ENCODE peak calls at places on chromosomes 12 and 14, in seven cellular contexts. One of them, this sample, is unnamed.

GRCh38 chr12:64181504-64182291 is 40.4 kb downstream of the KICS2 start:
- DNase-seq in iris pigment epithelial cell: peak; percentile 97
- DNase-seq in stimulated activated CD4-positive, alpha-beta T cell treated with anti-CD3 and anti-CD28 coated beads, Interleukin-12 subunit alpha, Interleukin-12 subunit beta, amount 100 ng/mL, for 24 hours: no peak
- DNase-seq in NCI-H82: peak; percentile 32
- DNase-seq in midbrain: peak; percentile 79
- DNase-seq in T-helper 2 cell: no peak
- DNase-seq in H7: peak; percentile 33
- DNase-seq in this sample: no peak

GRCh38 chr12:48818831-48819590 is 715 bp downstream of the CACNB3 start:
- DNase-seq in iris pigment epithelial cell: no peak
- DNase-seq in stimulated activated CD4-positive, alpha-beta T cell treated with anti-CD3 and anti-CD28 coated beads, Interleukin-12 subunit alpha, Interleukin-12 subunit beta, amount 100 ng/mL, for 24 hours: no peak
- DNase-seq in NCI-H82: peak; percentile 58
- DNase-seq in midbrain: no peak
- DNase-seq in T-helper 2 cell: peak; percentile 63
- DNase-seq in H7: no peak
- DNase-seq in this sample: no peak

GRCh38 chr12:105705765-105706164 is 375.3 kb downstream of the C12orf75 start:
- DNase-seq in iris pigment epithelial cell: peak; percentile 71
- DNase-seq in stimulated activated CD4-positive, alpha-beta T cell treated with anti-CD3 and anti-CD28 coated beads, Interleukin-12 subunit alpha, Interleukin-12 subunit beta, amount 100 ng/mL, for 24 hours: no peak
- DNase-seq in NCI-H82: peak; percentile 57
- DNase-seq in midbrain: peak; percentile 63
- DNase-seq in T-helper 2 cell: peak; percentile 8
- DNase-seq in H7: no peak
- DNase-seq in this sample: no peak

GRCh38 chr14:97120204-97121120 is 323.3 kb downstream of the VRK1 start:
- DNase-seq in iris pigment epithelial cell: no peak
- DNase-seq in stimulated activated CD4-positive, alpha-beta T cell treated with anti-CD3 and anti-CD28 coated beads, Interleukin-12 subunit alpha, Interleukin-12 subunit beta, amount 100 ng/mL, for 24 hours: peak; percentile 20
- DNase-seq in NCI-H82: peak; percentile 38
- DNase-seq in midbrain: no peak
- DNase-seq in T-helper 2 cell: peak; percentile 94
- DNase-seq in H7: no peak
- DNase-seq in this sample: no peak

GRCh38 chr14:78863143-78863542 is 693.0 kb downstream of the NRXN3 start:
- DNase-seq in iris pigment epithelial cell: peak; percentile 32
- DNase-seq in stimulated activated CD4-positive, alpha-beta T cell treated with anti-CD3 and anti-CD28 coated beads, Interleukin-12 subunit alpha, Interleukin-12 subunit beta, amount 100 ng/mL, for 24 hours: no peak
- DNase-seq in NCI-H82: no peak
- DNase-seq in midbrain: no peak
- DNase-seq in T-helper 2 cell: peak; percentile 53
- DNase-seq in H7: peak; percentile 15
- DNase-seq in this sample: no peak

GRCh38 chr14:90839024-90839888 is 23.0 kb upstream of the TTC7B start:
- DNase-seq in iris pigment epithelial cell: peak; percentile 40
- DNase-seq in stimulated activated CD4-positive, alpha-beta T cell treated with anti-CD3 and anti-CD28 coated beads, Interleukin-12 subunit alpha, Interleukin-12 subunit beta, amount 100 ng/mL, for 24 hours: no peak
- DNase-seq in NCI-H82: no peak
- DNase-seq in midbrain: no peak
- DNase-seq in T-helper 2 cell: no peak
- DNase-seq in H7: no peak
- DNase-seq in this sample: no peak

GRCh38 chr12:45704968-45705367 is 24.5 kb upstream of the ARID2 start:
- DNase-seq in iris pigment epithelial cell: no peak
- DNase-seq in stimulated activated CD4-positive, alpha-beta T cell treated with anti-CD3 and anti-CD28 coated beads, Interleukin-12 subunit alpha, Interleukin-12 subunit beta, amount 100 ng/mL, for 24 hours: no peak
- DNase-seq in NCI-H82: no peak
- DNase-seq in midbrain: no peak
- DNase-seq in T-helper 2 cell: no peak
- DNase-seq in H7: no peak
- DNase-seq in this sample: no peak

GRCh38 chr12:124171231-124171985 is 123.5 kb upstream of the RFLNA start:
- DNase-seq in iris pigment epithelial cell: no peak
- DNase-seq in stimulated activated CD4-positive, alpha-beta T cell treated with anti-CD3 and anti-CD28 coated beads, Interleukin-12 subunit alpha, Interleukin-12 subunit beta, amount 100 ng/mL, for 24 hours: no peak
- DNase-seq in NCI-H82: no peak
- DNase-seq in midbrain: no peak
- DNase-seq in T-helper 2 cell: no peak
- DNase-seq in H7: no peak
- DNase-seq in this sample: no peak

GRCh38 chr12:42732908-42733411 is 143.4 kb upstream of the PRICKLE1 start:
- DNase-seq in iris pigment epithelial cell: no peak
- DNase-seq in stimulated activated CD4-positive, alpha-beta T cell treated with anti-CD3 and anti-CD28 coated beads, Interleukin-12 subunit alpha, Interleukin-12 subunit beta, amount 100 ng/mL, for 24 hours: no peak
- DNase-seq in NCI-H82: no peak
- DNase-seq in midbrain: no peak
- DNase-seq in T-helper 2 cell: no peak
- DNase-seq in H7: no peak
- DNase-seq in this sample: no peak

GRCh38 chr14:24058260-24058950 is 6.6 kb downstream of the CARMIL3 start:
- DNase-seq in iris pigment epithelial cell: peak; percentile 67
- DNase-seq in stimulated activated CD4-positive, alpha-beta T cell treated with anti-CD3 and anti-CD28 coated beads, Interleukin-12 subunit alpha, Interleukin-12 subunit beta, amount 100 ng/mL, for 24 hours: no peak
- DNase-seq in NCI-H82: peak; percentile 89
- DNase-seq in midbrain: peak; percentile 88
- DNase-seq in T-helper 2 cell: peak; percentile 55
- DNase-seq in H7: peak; percentile 90
- DNase-seq in this sample: peak; percentile 8

GRCh38 chr12:3047961-3048360 is 29.2 kb upstream of the TSPAN9 start:
- DNase-seq in iris pigment epithelial cell: no peak
- DNase-seq in stimulated activated CD4-positive, alpha-beta T cell treated with anti-CD3 and anti-CD28 coated beads, Interleukin-12 subunit alpha, Interleukin-12 subunit beta, amount 100 ng/mL, for 24 hours: no peak
- DNase-seq in NCI-H82: no peak
- DNase-seq in midbrain: no peak
- DNase-seq in T-helper 2 cell: no peak
- DNase-seq in H7: no peak
- DNase-seq in this sample: no peak

GRCh38 chr14:31992051-31992450 is 85.1 kb upstream of the ARHGAP5 start:
- DNase-seq in iris pigment epithelial cell: peak; percentile 96
- DNase-seq in stimulated activated CD4-positive, alpha-beta T cell treated with anti-CD3 and anti-CD28 coated beads, Interleukin-12 subunit alpha, Interleukin-12 subunit beta, amount 100 ng/mL, for 24 hours: no peak
- DNase-seq in NCI-H82: no peak
- DNase-seq in midbrain: no peak
- DNase-seq in T-helper 2 cell: no peak
- DNase-seq in H7: no peak
- DNase-seq in this sample: no peak

GRCh38 chr14:57266060-57266459 is 2.6 kb downstream of the EXOC5 start:
- DNase-seq in iris pigment epithelial cell: peak; percentile 11
- DNase-seq in stimulated activated CD4-positive, alpha-beta T cell treated with anti-CD3 and anti-CD28 coated beads, Interleukin-12 subunit alpha, Interleukin-12 subunit beta, amount 100 ng/mL, for 24 hours: no peak
- DNase-seq in NCI-H82: no peak
- DNase-seq in midbrain: no peak
- DNase-seq in T-helper 2 cell: no peak
- DNase-seq in H7: no peak
- DNase-seq in this sample: no peak

This sample was measured in cerebellar nuclear complex.